ENCODE peak calls at places on chromosome 4, in ten cellular contexts. Y is tibial nerve, D is H9, U is uterus, F is A673, M is astrocyte, R is transverse colon, C is left ventricle myocardium inferior, O is left lung, A is fibroblast of lung. Q is an unnamed sample.

GRCh38 chr4:113094802-113095201 is 45.3 kb downstream of the ANK2 start:
- DNase-seq in Y (no peak), D (no peak), U (no peak), F (peak; percentile 27), M (peak; percentile 9), R (no peak), C (no peak), O (no peak), A (peak; percentile 12), Q (no peak)

GRCh38 chr4:8308856-8309771 is 39.6 kb downstream of the HTRA3 start:
- DNase-seq in Y (peak; percentile 58), D (no peak), U (peak; percentile 68), F (no peak), M (no peak), R (no peak), C (peak; percentile 81), O (peak; percentile 32), A (no peak), Q (peak; percentile 74)

GRCh38 chr4:6753103-6753560 is 29.4 kb upstream of the KIAA0232 start:
- DNase-seq in Y (no peak), D (no peak), U (no peak), F (no peak), M (no peak), R (peak; percentile 70), C (no peak), O (no peak), A (no peak), Q (no peak)

GRCh38 chr4:75002381-75002780 is 69.5 kb downstream of the PARM1 start:
- DNase-seq in Y (no peak), D (no peak), U (no peak), F (no peak), M (no peak), R (no peak), C (no peak), O (no peak), A (no peak), Q (no peak)

GRCh38 chr4:39312821-39313220 is 53.3 kb downstream of the RFC1 start:
- DNase-seq in Y (no peak), D (no peak), U (no peak), F (no peak), M (no peak), R (no peak), C (no peak), O (no peak), A (no peak), Q (no peak)

GRCh38 chr4:150337709-150338108 is 244.2 kb upstream of the MAB21L2 start:
- DNase-seq in Y (no peak), D (no peak), U (no peak), F (no peak), M (peak; percentile 40), R (no peak), C (no peak), O (no peak), A (peak; percentile 45), Q (no peak)

GRCh38 chr4:188016754-188017153 is 21.2 kb downstream of the ZFP42 start:
- DNase-seq in Y (no peak), D (peak; percentile 74), U (no peak), F (no peak), M (no peak), R (no peak), C (no peak), O (no peak), A (no peak), Q (no peak)

GRCh38 chr4:139873111-139873866 is 207.7 kb downstream of the MGST2 start:
- DNase-seq in Y (no peak), D (no peak), U (no peak), F (no peak), M (peak; percentile 82), R (no peak), C (no peak), O (peak; percentile 47), A (peak; percentile 85), Q (no peak)

GRCh38 chr4:1578301-1578781 is 105.8 kb downstream of the FAM53A start:
- DNase-seq in Y (no peak), D (peak; percentile 67), U (no peak), F (no peak), M (no peak), R (no peak), C (no peak), O (no peak), A (no peak), Q (peak; percentile 65)

GRCh38 chr4:1579834-1580686 is 104.1 kb downstream of the FAM53A start:
- DNase-seq in Y (peak; percentile 83), D (peak; percentile 97), U (no peak), F (peak; percentile 67), M (peak; percentile 43), R (peak; percentile 91), C (peak; percentile 91), O (peak; percentile 95), A (peak; percentile 45), Q (peak; percentile 97)

GRCh38 chr4:1576961-1577814 is 106.9 kb downstream of the FAM53A start:
- DNase-seq in Y (no peak), D (no peak), U (no peak), F (no peak), M (no peak), R (no peak), C (no peak), O (no peak), A (no peak), Q (peak; percentile 67)

GRCh38 chr4:1577818-1578217 is 106.3 kb downstream of the FAM53A start:
- DNase-seq in Y (no peak), D (no peak), U (no peak), F (no peak), M (no peak), R (no peak), C (no peak), O (no peak), A (no peak), Q (peak; percentile 57)

GRCh38 chr4:1578968-1579833 is 104.9 kb downstream of the FAM53A start:
- DNase-seq in Y (peak; percentile 68), D (peak; percentile 79), U (peak; percentile 70), F (peak; percentile 44), M (peak; percentile 23), R (peak; percentile 80), C (peak; percentile 85), O (peak; percentile 86), A (peak; percentile 45), Q (peak; percentile 92)
- TF ChIP-seq CTCF in Y (peak; percentile 64), D (peak; percentile 74), U (peak; percentile 22), F (peak; percentile 56), M (no peak), R (peak; percentile 54), C (peak; percentile 80), O (peak; percentile 74), A (no peak), Q (peak; percentile 33)

GRCh38 chr4:118979712-118980111 is 91.1 kb downstream of the SYNPO2 start:
- DNase-seq in Y (no peak), D (no peak), U (no peak), F (no peak), M (no peak), R (no peak), C (no peak), O (no peak), A (no peak), Q (no peak)
- H3K27ac ChIP-seq in Y (no peak overlapping the region), D (no peak overlapping the region), U (peak overlapping the region; percentile 53), F (no peak overlapping the region), M (no peak overlapping the region), R (peak overlapping the region; percentile 82), C (peak overlapping the region; percentile 65), O (no peak overlapping the region), A (no peak overlapping the region), Q (no peak overlapping the region)

GRCh38 chr4:170214731-170215130 is 125.0 kb upstream of the AADAT start:
- DNase-seq in Y (no peak), D (no peak), U (no peak), F (no peak), M (no peak), R (no peak), C (no peak), O (no peak), A (no peak), Q (no peak)
- TF ChIP-seq CTCF in Y (no peak), D (no peak), U (no peak), F (no peak), M (no peak), R (no peak), C (no peak), O (no peak), A (no peak), Q (no peak)

DNA sequence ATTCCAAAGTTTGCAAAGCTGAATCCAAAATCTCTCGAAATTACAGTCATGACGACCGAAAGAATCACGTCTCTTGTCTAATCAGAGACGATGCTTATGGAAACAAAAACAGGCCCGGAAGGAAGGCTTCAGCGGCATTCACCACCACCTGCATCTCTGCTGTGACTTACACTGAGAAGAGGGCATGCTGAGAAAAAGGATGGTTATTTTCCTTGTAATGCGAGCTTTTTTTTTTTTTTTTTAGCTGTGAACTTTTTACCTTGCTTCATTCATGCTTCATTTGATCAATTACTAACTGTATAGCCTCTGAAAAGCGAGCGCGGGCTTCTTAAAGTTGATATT is 209.2 kb downstream of the SOWAHB start:
- DNase-seq in Y (no peak), D (no peak), U (no peak), F (no peak), M (peak; percentile 57), R (no peak), C (no peak), O (no peak), A (peak; percentile 66), Q (no peak)
- H3K27ac ChIP-seq in Y (peak overlapping the region; percentile 58), D (no peak overlapping the region), U (no peak overlapping the region), F (no peak overlapping the region), M (peak overlapping the region; percentile 66), R (peak overlapping the region; percentile 93), C (peak overlapping the region; percentile 38), O (peak overlapping the region; percentile 62), A (no peak overlapping the region), Q (no peak overlapping the region)

GRCh38 chr4:90074322-90074886 is 52.8 kb upstream of the CCSER1 start:
- DNase-seq in Y (no peak), D (peak; percentile 47), U (no peak), F (no peak), M (no peak), R (no peak), C (no peak), O (no peak), A (no peak), Q (no peak)
- TF ChIP-seq CTCF in Y (no peak), D (no peak), U (no peak), F (no peak), M (no peak), R (no peak), C (no peak), O (no peak), A (no peak), Q (no peak)

Q was measured in kidney.